ENCODE peak calls at places on chromosomes 13 and 19, in five cellular contexts. B is activated T-helper 1 cell treated with Interleukin-2 at 50 U/mL for 16 hours, C is AG04449, I is AG09319, E is cardiac fibroblast. X is an unnamed sample.

GRCh38 chr13:25727250-25727649 is 324.6 kb downstream of the SHISA2 start:
- DNase-seq in E (no peak), B (no peak), C (no peak), I (no peak), X (no peak)

GRCh38 chr19:13077233-13077632 is 25.4 kb downstream of the LYL1 start:
- DNase-seq in B (no peak), E (no peak), C (no peak), I (no peak), X (no peak)

GRCh38 chr13:98854448-98854847 is 102.0 kb upstream of the SLC15A1 start:
- DNase-seq in B (no peak), C (no peak), E (no peak), I (no peak), X (no peak)

GRCh38 chr19:37227996-37228395 is 10.0 kb downstream of the ZNF383 start:
- DNase-seq in B (no peak), I (no peak), C (no peak), E (no peak), X (no peak)

GRCh38 chr13:33644607-33645543 is 173.1 kb upstream of the RFC3 start:
- DNase-seq in C (no peak), I (no peak), B (no peak), E (peak), X (no peak)

GRCh38 chr19:42514449-42514848 is 13.8 kb downstream of the CEACAM1 start:
- DNase-seq in C (no peak), E (no peak), I (no peak), B (no peak), X (no peak)

GRCh38 chr13:76610819-76611415 is 275.3 kb downstream of the KCTD12 start:
- DNase-seq in E (peak), I (no peak), B (no peak), C (no peak), X (no peak)

GRCh38 chr13:35479691-35480090 is 3.2 kb upstream of the MAB21L1 start:
- DNase-seq in C (no peak), I (no peak), E (no peak), B (no peak), X (no peak)

GRCh38 chr13:36130168-36130541 is 1.0 kb downstream of the DCLK1 start:
- DNase-seq in I (no peak), E (no peak), B (no peak), C (no peak), X (no peak)

GRCh38 chr13:51542358-51542972 is 41.8 kb upstream of the WDFY2 start:
- DNase-seq in C (no peak), E (peak), B (no peak), I (no peak), X (no peak)

GRCh38 chr13:114104626-114105350 is 27.6 kb downstream of the RASA3 start:
- DNase-seq in B (no peak), C (no peak), E (no peak), I (no peak), X (no peak)

GRCh38 chr13:43057653-43058317 is 34.4 kb downstream of the DNAJC15 start:
- DNase-seq in B (no peak), C (no peak), I (no peak), E (peak), X (peak)

GRCh38 chr13:33678906-33679657 is 138.9 kb upstream of the RFC3 start:
- DNase-seq in E (peak), I (peak), B (peak), C (no peak), X (peak)

GRCh38 chr19:55383789-55384575 is at the start of gene TMEM238:
- DNase-seq in I (no peak), B (no peak), C (no peak), E (peak), X (no peak)

GRCh38 chr19:49433240-49433901 is 8.0 kb downstream of the SLC17A7 start:
- DNase-seq in I (no peak), C (no peak), B (no peak), E (no peak), X (no peak)

GRCh38 chr19:49469828-49470614 is 4.0 kb upstream of the FLT3LG start:
- DNase-seq in E (no peak), B (peak), I (no peak), C (no peak), X (no peak)

GRCh38 chr19:16822648-16823047 is 6.5 kb upstream of the SIN3B start:
- DNase-seq in B (no peak), I (no peak), C (no peak), E (no peak), X (no peak)

GRCh38 chr13:73428137-73428536 is 369.3 kb downstream of the KLF5 start:
- DNase-seq in I (peak), C (no peak), E (peak), B (no peak), X (peak)

GRCh38 chr13:28805193-28805819 is 14.8 kb upstream of the MTUS2 start:
- DNase-seq in I (no peak), C (no peak), B (no peak), E (peak), X (no peak)

GRCh38 chr13:49419292-49419691 is 24.6 kb downstream of the CAB39L start:
- DNase-seq in C (no peak), I (no peak), B (no peak), E (peak), X (no peak)

GRCh38 chr19:45527731-45528130 is 20.5 kb downstream of the VASP start:
- DNase-seq in E (no peak), B (no peak), C (no peak), I (no peak), X (no peak)